ENCODE peak calls at places on chromosome 9, in four cellular contexts. M is HEK293T, Z is HFFc6, A is NT2/D1. U is an unnamed sample.

GRCh38 chr9:37550781-37551180 is 25.4 kb downstream of the FBXO10 start:
- DNase-seq in M (no peak), Z (peak; percentile 52), A (no peak), U (peak; percentile 54)

GRCh38 chr9:15999422-16000339 is 446.8 kb downstream of the CCDC171 start:
- DNase-seq in M (no peak), Z (peak; percentile 89), A (no peak), U (peak; percentile 95)

GRCh38 chr9:89926691-89927220 is 321.9 kb downstream of the GADD45G start:
- DNase-seq in M (no peak), Z (no peak), A (no peak), U (no peak)

GRCh38 chr9:89477395-89477794 is 20.5 kb downstream of the SEMA4D start:
- DNase-seq in M (no peak), Z (no peak), A (no peak), U (no peak)

GRCh38 chr9:95087659-95088242 is 229.8 kb downstream of the FANCC start:
- DNase-seq in M (no peak), Z (peak; percentile 7), A (no peak), U (no peak)

GRCh38 chr9:136546697-136547481 is 1.0 kb upstream of the NOTCH1 start:
- DNase-seq in M (no peak), Z (no peak), A (no peak), U (peak; percentile 54)

GRCh38 chr9:27407966-27408365 is 111.0 kb upstream of the EQTN start:
- DNase-seq in M (no peak), Z (peak; percentile 13), A (no peak), U (peak; percentile 80)

GRCh38 chr9:36163049-36163839 is 5.9 kb upstream of the CCIN start:
- DNase-seq in M (no peak), Z (no peak), A (peak; percentile 96), U (peak; percentile 71)

GRCh38 chr9:122036988-122037387 is 56.1 kb downstream of the TTLL11 start:
- DNase-seq in M (no peak), Z (peak; percentile 42), A (no peak), U (peak; percentile 70)

GRCh38 chr9:129464972-129465833 is 155.7 kb downstream of the C9orf50 start:
- DNase-seq in M (no peak), Z (peak; percentile 23), A (no peak), U (peak; percentile 47)

GRCh38 chr9:111832428-111832827 is 37.7 kb upstream of the SHOC1 start:
- DNase-seq in M (no peak), Z (no peak), A (no peak), U (peak; percentile 23)

GRCh38 chr9:94181782-94182181 is 77.3 kb upstream of the ZNF169 start:
- DNase-seq in M (no peak), Z (no peak), A (no peak), U (no peak)